ENCODE peak calls at places on chromosomes 7 and 10, in seven cellular contexts. M, N, G, P, B, Q and J are unnamed samples. For H3K4me1 and H3K9me3, the result is how much of the 10 kb centered on the place peaks cover.

GRCh38 chr7:92633211-92633906 is 43.2 kb upstream of the FAM133B start:
- DNase-seq in B (no peak), P (no peak), M (peak), N (no peak), Q (peak), G (peak), J (peak)

GRCh38 chr10:99604862-99605261 is 15.4 kb downstream of the SLC25A28 start:
- DNase-seq in B (no peak), N (no peak), P (no peak), Q (no peak), G (no peak), M (no peak), J (no peak)

GRCh38 chr10:15339857-15340256 is 31.2 kb downstream of the FAM171A1 start:
- DNase-seq in B (no peak), N (no peak), M (no peak), Q (no peak), P (no peak), G (no peak), J (no peak)

GRCh38 chr7:7696458-7697119 is 21.8 kb downstream of the RPA3 start:
- DNase-seq in Q (no peak), B (no peak), G (peak), M (peak), P (no peak), N (no peak), J (no peak)

GRCh38 chr10:131675104-131675503 is 225.7 kb upstream of the PPP2R2D start:
- DNase-seq in Q (no peak), G (no peak), M (no peak), P (no peak), B (no peak), N (no peak), J (no peak)

GRCh38 chr7:87648316-87648715 is 20.1 kb downstream of the RUNDC3B start:
- DNase-seq in M (no peak), Q (no peak), N (no peak), G (no peak), P (no peak), B (no peak), J (no peak)

GRCh38 chr10:130042386-130042785 is 68.2 kb downstream of the C10orf143 start:
- DNase-seq in B (no peak), G (no peak), P (no peak), Q (no peak), N (no peak), M (no peak), J (no peak)

GRCh38 chr10:83289373-83289772 is 849.9 kb upstream of the GHITM start:
- DNase-seq in N (no peak), G (no peak), Q (no peak), P (no peak), B (no peak), M (no peak), J (no peak)

GRCh38 chr7:70238171-70238575 is 639.9 kb downstream of the AUTS2 start:
- DNase-seq in N (no peak), M (no peak), P (no peak), G (no peak), B (no peak), Q (peak), J (no peak)

DNA sequence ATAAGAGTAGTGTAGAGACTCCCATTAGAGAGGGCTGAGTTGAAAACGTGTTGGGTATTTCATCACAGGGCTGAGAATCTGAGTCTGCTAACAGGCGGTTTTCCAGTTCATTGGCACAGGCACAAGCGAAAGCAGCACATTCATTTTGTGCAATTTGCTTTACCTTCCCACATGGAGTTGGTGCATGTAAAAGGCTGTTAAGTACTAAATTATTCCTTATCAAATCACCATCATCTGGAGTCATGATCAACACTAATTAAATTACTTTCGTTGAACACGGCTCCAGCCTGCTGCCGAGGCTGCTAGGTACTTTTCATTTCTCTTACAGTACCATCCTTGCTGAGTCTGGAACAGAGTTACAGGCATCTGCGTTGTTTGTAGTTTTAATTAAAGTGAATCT is 43.8 kb downstream of the ETV1 start:
- DNase-seq in G (peak), B (no peak), Q (peak), P (no peak), N (no peak), M (peak), J (no peak)
- H3K4me1 ChIP-seq in G (under half), B (under half), Q (under half), P (under half), N (under half), M (under half), J (under half)

GRCh38 chr7:67525588-67525987 is 529.0 kb downstream of the TYW1 start:
- DNase-seq in P (no peak), M (no peak), N (no peak), Q (no peak), B (no peak), G (no peak), J (no peak)

GRCh38 chr7:67522504-67522903 is 525.9 kb downstream of the TYW1 start:
- DNase-seq in B (no peak), N (no peak), Q (no peak), G (no peak), P (no peak), M (no peak), J (no peak)

GRCh38 chr7:67518580-67518979 is 521.9 kb downstream of the TYW1 start:
- DNase-seq in G (no peak), B (no peak), Q (peak), N (no peak), P (no peak), M (no peak), J (no peak)

DNA sequence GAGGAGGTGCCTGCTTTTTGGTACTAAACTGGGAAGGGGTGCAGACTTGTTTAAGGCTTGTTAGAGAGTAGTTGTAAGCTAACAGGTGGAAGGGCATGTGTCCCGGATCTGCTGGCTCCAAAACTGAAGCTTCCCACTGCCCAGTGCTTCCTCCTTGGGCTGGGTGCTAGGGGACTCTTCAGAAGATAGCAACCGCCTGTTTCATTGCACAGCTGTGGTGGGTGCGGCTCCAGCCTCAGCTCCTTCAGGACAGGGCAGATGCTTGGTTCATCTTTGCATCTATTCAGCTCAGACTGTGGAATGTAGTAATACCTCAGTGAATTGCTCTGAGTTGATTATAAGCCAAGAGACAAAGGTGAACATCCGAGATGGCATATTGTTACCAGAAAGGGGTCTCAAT is 527.1 kb downstream of the TYW1 start:
- DNase-seq in N (no peak), P (no peak), M (no peak), B (no peak), Q (no peak), G (no peak), J (no peak)
- H3K9me3 ChIP-seq in N (under half), P (under half), M (under half), B (under half), Q (under half), G (under half), J (under half)

GRCh38 chr10:6052247-6053221 is 9.6 kb downstream of the IL2RA start:
- DNase-seq in N (no peak), M (no peak), Q (no peak), B (peak), P (no peak), G (no peak), J (peak)
- H3K4me1 ChIP-seq in N (under half), M (under half), Q (under half), B (half or more), P (under half), G (under half), J (half or more)

DNA sequence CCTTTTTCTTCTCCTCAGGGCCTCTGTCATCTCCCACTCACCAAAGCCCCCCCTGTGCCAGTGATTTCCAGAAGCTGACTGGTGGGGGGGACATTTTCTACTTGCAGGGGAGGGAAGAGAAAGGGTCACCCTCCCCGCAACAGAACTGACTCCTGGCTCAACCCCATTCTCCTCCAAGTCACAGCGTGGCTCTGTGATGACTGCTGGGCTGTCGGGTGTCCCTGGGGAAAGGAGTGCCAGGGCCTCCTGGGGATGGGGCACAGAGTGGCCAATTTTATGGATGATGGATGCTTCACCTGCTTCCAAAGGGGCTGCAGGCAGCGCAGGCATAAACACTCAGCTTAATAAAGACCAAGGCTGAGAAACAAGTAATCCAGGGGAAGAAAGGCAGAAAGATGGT is 523.0 kb downstream of the PTPRN2 start:
- DNase-seq in P (no peak), N (no peak), M (no peak), B (no peak), G (no peak), Q (no peak), J (no peak)
- H3K9me3 ChIP-seq in P (under half), N (under half), M (under half), B (under half), G (under half), Q (under half), J (under half)

GRCh38 chr7:95676691-95677090 is 80.4 kb upstream of the PDK4 start:
- DNase-seq in P (no peak), G (no peak), B (no peak), Q (no peak), N (no peak), M (no peak), J (no peak)
- H3K4me1 ChIP-seq in P (under half), G (under half), B (under half), Q (under half), N (under half), M (under half), J (under half)